ENCODE peak calls at places on chromosomes 16 and 17, in six cellular contexts. One of them, this sample, is unnamed.

GRCh38 chr17:59763861-59764260 is 56.4 kb downstream of the VMP1 start:
- DNase-seq in brain microvascular endothelial cell: peak
- DNase-seq in AG04450: peak
- DNase-seq in mesendoderm: peak
- DNase-seq in right atrium auricular region: no peak
- DNase-seq in neural progenitor cell: no peak
- DNase-seq in this sample: peak

GRCh38 chr17:142102-142661 is 4.8 kb downstream of the SCGB1C2 start:
- DNase-seq in neural progenitor cell: no peak
- DNase-seq in right atrium auricular region: peak
- DNase-seq in AG04450: no peak
- DNase-seq in brain microvascular endothelial cell: peak
- DNase-seq in mesendoderm: peak
- DNase-seq in this sample: no peak

GRCh38 chr17:66691644-66692500 is 143.0 kb upstream of the CACNG5 start:
- DNase-seq in AG04450: peak
- DNase-seq in brain microvascular endothelial cell: peak
- DNase-seq in mesendoderm: no peak
- DNase-seq in right atrium auricular region: no peak
- DNase-seq in neural progenitor cell: no peak
- DNase-seq in this sample: peak

GRCh38 chr16:11980167-11980844 is 3.8 kb downstream of the SNX29 start:
- DNase-seq in right atrium auricular region: no peak
- DNase-seq in brain microvascular endothelial cell: no peak
- DNase-seq in mesendoderm: no peak
- DNase-seq in neural progenitor cell: no peak
- DNase-seq in AG04450: no peak
- DNase-seq in this sample: no peak

GRCh38 chr17:80307994-80308671 is 47.5 kb downstream of the RNF213 start:
- DNase-seq in brain microvascular endothelial cell: no peak
- DNase-seq in right atrium auricular region: no peak
- DNase-seq in mesendoderm: peak
- DNase-seq in neural progenitor cell: no peak
- DNase-seq in AG04450: no peak
- DNase-seq in this sample: no peak

GRCh38 chr17:79075433-79075805 is 795 bp downstream of the ENGASE start:
- DNase-seq in brain microvascular endothelial cell: no peak
- DNase-seq in mesendoderm: no peak
- DNase-seq in AG04450: no peak
- DNase-seq in neural progenitor cell: no peak
- DNase-seq in right atrium auricular region: no peak
- DNase-seq in this sample: no peak

GRCh38 chr17:19753661-19754463 is 5.8 kb upstream of the ALDH3A1 start:
- DNase-seq in brain microvascular endothelial cell: no peak
- DNase-seq in mesendoderm: no peak
- DNase-seq in AG04450: no peak
- DNase-seq in right atrium auricular region: no peak
- DNase-seq in neural progenitor cell: peak
- DNase-seq in this sample: no peak

GRCh38 chr17:13775450-13775849 is 173.7 kb upstream of the HS3ST3A1 start:
- DNase-seq in neural progenitor cell: no peak
- DNase-seq in right atrium auricular region: no peak
- DNase-seq in mesendoderm: no peak
- DNase-seq in AG04450: no peak
- DNase-seq in brain microvascular endothelial cell: no peak
- DNase-seq in this sample: no peak

GRCh38 chr17:12342609-12343248 is 322.1 kb downstream of the MAP2K4 start:
- DNase-seq in mesendoderm: peak
- DNase-seq in neural progenitor cell: peak
- DNase-seq in brain microvascular endothelial cell: peak
- DNase-seq in right atrium auricular region: no peak
- DNase-seq in AG04450: no peak
- DNase-seq in this sample: no peak

GRCh38 chr17:47853616-47854015 is 2.7 kb upstream of the SP6 start:
- DNase-seq in neural progenitor cell: no peak
- DNase-seq in mesendoderm: no peak
- DNase-seq in AG04450: no peak
- DNase-seq in right atrium auricular region: no peak
- DNase-seq in brain microvascular endothelial cell: no peak
- DNase-seq in this sample: no peak

GRCh38 chr16:51161440-51162195 is 10.5 kb upstream of the SALL1 start:
- DNase-seq in neural progenitor cell: no peak
- DNase-seq in mesendoderm: no peak
- DNase-seq in brain microvascular endothelial cell: no peak
- DNase-seq in AG04450: no peak
- DNase-seq in right atrium auricular region: no peak
- DNase-seq in this sample: no peak

GRCh38 chr17:13728751-13729150 is 127.0 kb upstream of the HS3ST3A1 start:
- DNase-seq in neural progenitor cell: no peak
- DNase-seq in right atrium auricular region: no peak
- DNase-seq in mesendoderm: no peak
- DNase-seq in brain microvascular endothelial cell: no peak
- DNase-seq in AG04450: no peak
- DNase-seq in this sample: no peak

GRCh38 chr16:19810817-19811731 is 73.6 kb downstream of the GPRC5B start:
- DNase-seq in neural progenitor cell: no peak
- DNase-seq in right atrium auricular region: no peak
- DNase-seq in AG04450: peak
- DNase-seq in brain microvascular endothelial cell: peak
- DNase-seq in mesendoderm: no peak
- DNase-seq in this sample: no peak

GRCh38 chr16:471353-472198 is 46.1 kb downstream of the RAB11FIP3 start:
- DNase-seq in AG04450: no peak
- DNase-seq in right atrium auricular region: no peak
- DNase-seq in mesendoderm: peak
- DNase-seq in brain microvascular endothelial cell: no peak
- DNase-seq in neural progenitor cell: peak
- DNase-seq in this sample: no peak

GRCh38 chr16:16992986-16993783 is 477.6 kb downstream of the XYLT1 start:
- DNase-seq in AG04450: no peak
- DNase-seq in right atrium auricular region: no peak
- DNase-seq in neural progenitor cell: peak
- DNase-seq in mesendoderm: no peak
- DNase-seq in brain microvascular endothelial cell: no peak
- DNase-seq in this sample: no peak

GRCh38 chr17:78381601-78382168 is 3.2 kb downstream of the PGS1 start:
- DNase-seq in brain microvascular endothelial cell: no peak
- DNase-seq in AG04450: no peak
- DNase-seq in right atrium auricular region: no peak
- DNase-seq in neural progenitor cell: no peak
- DNase-seq in mesendoderm: peak
- DNase-seq in this sample: no peak

GRCh38 chr17:63685021-63685420 is 14.9 kb downstream of the LIMD2 start:
- DNase-seq in right atrium auricular region: no peak
- DNase-seq in AG04450: no peak
- DNase-seq in neural progenitor cell: no peak
- DNase-seq in mesendoderm: no peak
- DNase-seq in brain microvascular endothelial cell: no peak
- DNase-seq in this sample: no peak

GRCh38 chr17:19313746-19314651 is 48.5 kb downstream of the B9D1 start:
- DNase-seq in brain microvascular endothelial cell: no peak
- DNase-seq in right atrium auricular region: no peak
- DNase-seq in mesendoderm: no peak
- DNase-seq in neural progenitor cell: no peak
- DNase-seq in AG04450: no peak
- DNase-seq in this sample: no peak

GRCh38 chr17:45170976-45171337 is 9.3 kb downstream of the HEXIM2 start:
- DNase-seq in neural progenitor cell: no peak
- DNase-seq in brain microvascular endothelial cell: peak
- DNase-seq in right atrium auricular region: peak
- DNase-seq in mesendoderm: peak
- DNase-seq in AG04450: no peak
- DNase-seq in this sample: no peak

DNA sequence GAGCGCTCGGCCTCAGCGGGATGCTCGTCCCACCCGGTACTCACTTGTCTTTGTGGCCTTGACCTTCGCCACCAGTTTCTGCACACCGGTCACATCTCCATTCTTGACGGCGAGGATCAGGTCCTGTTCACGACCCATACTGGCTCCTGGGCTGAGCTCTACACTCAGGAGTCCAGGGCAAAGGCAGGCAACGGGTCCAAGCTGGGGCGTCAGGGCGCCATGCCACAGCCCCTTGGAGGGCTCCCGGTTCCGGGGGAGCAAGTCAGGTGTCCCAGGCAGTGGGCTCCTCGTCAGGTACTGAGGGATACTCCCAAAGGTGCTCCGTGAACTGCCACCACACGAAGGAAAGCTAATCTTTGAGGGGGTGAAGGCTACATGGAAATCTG is 1.7 kb downstream of the CASKIN2 start:
- DNase-seq in neural progenitor cell: no peak
- DNase-seq in brain microvascular endothelial cell: no peak
- DNase-seq in AG04450: no peak
- DNase-seq in mesendoderm: no peak
- DNase-seq in right atrium auricular region: no peak
- DNase-seq in this sample: no peak
- H3K4me3 ChIP-seq in neural progenitor cell: no peak
- H3K4me3 ChIP-seq in brain microvascular endothelial cell: peak
- H3K4me3 ChIP-seq in AG04450: peak
- H3K4me3 ChIP-seq in mesendoderm: no peak
- H3K4me3 ChIP-seq in right atrium auricular region: peak
- H3K4me3 ChIP-seq in this sample: no peak

GRCh38 chr16:68590201-68590994 is 51.3 kb downstream of the ZFP90 start:
- DNase-seq in AG04450: no peak
- DNase-seq in mesendoderm: peak
- DNase-seq in brain microvascular endothelial cell: peak
- DNase-seq in right atrium auricular region: no peak
- DNase-seq in neural progenitor cell: peak
- DNase-seq in this sample: no peak
- H3K4me3 ChIP-seq in AG04450: no peak
- H3K4me3 ChIP-seq in mesendoderm: no peak
- H3K4me3 ChIP-seq in brain microvascular endothelial cell: no peak
- H3K4me3 ChIP-seq in right atrium auricular region: no peak
- H3K4me3 ChIP-seq in neural progenitor cell: no peak
- H3K4me3 ChIP-seq in this sample: no peak

GRCh38 chr17:29584452-29585079 is 4.9 kb downstream of the GIT1 start:
- DNase-seq in mesendoderm: no peak
- DNase-seq in right atrium auricular region: no peak
- DNase-seq in neural progenitor cell: no peak
- DNase-seq in brain microvascular endothelial cell: no peak
- DNase-seq in AG04450: no peak
- DNase-seq in this sample: no peak

GRCh38 chr17:29583324-29584248 is 5.9 kb downstream of the GIT1 start:
- DNase-seq in AG04450: no peak
- DNase-seq in right atrium auricular region: no peak
- DNase-seq in brain microvascular endothelial cell: no peak
- DNase-seq in mesendoderm: no peak
- DNase-seq in neural progenitor cell: no peak
- DNase-seq in this sample: no peak

GRCh38 chr17:29586676-29587469 is 2.6 kb downstream of the GIT1 start:
- DNase-seq in brain microvascular endothelial cell: no peak
- DNase-seq in mesendoderm: no peak
- DNase-seq in neural progenitor cell: no peak
- DNase-seq in right atrium auricular region: no peak
- DNase-seq in AG04450: no peak
- DNase-seq in this sample: no peak

GRCh38 chr17:29587591-29587990 is 1.9 kb downstream of the GIT1 start:
- DNase-seq in mesendoderm: no peak
- DNase-seq in AG04450: no peak
- DNase-seq in right atrium auricular region: no peak
- DNase-seq in brain microvascular endothelial cell: no peak
- DNase-seq in neural progenitor cell: peak
- DNase-seq in this sample: no peak

DNA sequence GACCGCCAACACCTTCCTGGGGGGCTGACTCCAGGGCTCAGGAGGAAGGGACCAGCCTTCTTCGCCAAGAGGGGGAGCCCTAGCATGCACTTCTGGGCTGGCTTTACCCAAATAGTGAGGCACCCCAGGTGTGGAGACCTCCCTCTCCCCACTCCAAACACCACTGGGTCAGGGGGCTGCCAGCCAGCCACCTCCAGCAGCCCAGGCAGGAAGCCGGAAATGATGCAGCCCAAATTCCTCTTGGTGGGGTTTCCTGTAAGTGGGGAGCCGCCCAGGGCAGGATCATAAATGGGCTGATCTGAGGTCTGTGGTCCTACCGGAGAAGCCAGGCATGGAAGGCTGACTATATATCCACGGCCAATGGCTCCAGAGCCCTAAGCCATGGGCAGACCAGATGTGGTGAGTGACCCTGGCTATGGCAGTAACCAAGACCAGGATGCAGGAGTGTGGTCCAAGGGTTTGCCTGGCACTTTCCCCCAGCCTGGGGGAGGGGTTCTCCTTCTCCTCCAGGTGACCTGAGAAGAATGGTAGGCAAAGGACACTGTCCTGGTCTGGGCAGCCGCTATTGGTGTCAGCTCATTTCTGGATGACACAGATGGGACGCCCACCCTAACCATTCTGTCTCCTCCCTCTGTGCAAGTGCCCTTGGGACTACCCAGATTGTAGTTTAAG is 4.2 kb downstream of the GIT1 start:
- DNase-seq in mesendoderm: no peak
- DNase-seq in brain microvascular endothelial cell: no peak
- DNase-seq in right atrium auricular region: no peak
- DNase-seq in neural progenitor cell: no peak
- DNase-seq in AG04450: no peak
- DNase-seq in this sample: no peak
- H3K4me3 ChIP-seq in mesendoderm: no peak
- H3K4me3 ChIP-seq in brain microvascular endothelial cell: no peak
- H3K4me3 ChIP-seq in right atrium auricular region: peak
- H3K4me3 ChIP-seq in neural progenitor cell: no peak
- H3K4me3 ChIP-seq in AG04450: no peak
- H3K4me3 ChIP-seq in this sample: no peak

GRCh38 chr17:39011907-39012468 is 44.8 kb upstream of the FBXO47 start:
- DNase-seq in AG04450: no peak
- DNase-seq in mesendoderm: peak
- DNase-seq in brain microvascular endothelial cell: no peak
- DNase-seq in neural progenitor cell: peak
- DNase-seq in right atrium auricular region: peak
- DNase-seq in this sample: no peak
- H3K4me3 ChIP-seq in AG04450: no peak
- H3K4me3 ChIP-seq in mesendoderm: peak
- H3K4me3 ChIP-seq in brain microvascular endothelial cell: no peak
- H3K4me3 ChIP-seq in neural progenitor cell: no peak
- H3K4me3 ChIP-seq in right atrium auricular region: no peak
- H3K4me3 ChIP-seq in this sample: no peak

This sample was measured in skeletal muscle cell.